ENCODE peak calls at places on chromosome 11, in six cellular contexts. H, P, D, Z, T and Y are unnamed samples. For H3K4me1, the result is how much of the 10 kb centered on the place peaks cover.

GRCh38 chr11:104968365-104968855 is at the start of gene CASP4:
- DNase-seq in T (peak), H (peak), D (peak), Z (no peak), P (peak), Y (no peak)

GRCh38 chr11:44899959-44900358 is 50.7 kb downstream of the TP53I11 start:
- DNase-seq in Z (no peak), P (peak), T (peak), H (no peak), D (peak), Y (peak)

GRCh38 chr11:19519912-19520641 is 192.6 kb upstream of the NAV2 start:
- DNase-seq in H (no peak), T (no peak), P (no peak), D (no peak), Z (peak), Y (peak)

GRCh38 chr11:127890026-127890611 is 697.2 kb downstream of the ETS1 start:
- DNase-seq in H (no peak), D (no peak), Z (no peak), T (no peak), P (no peak), Y (no peak)

GRCh38 chr11:59079089-59079488 is 7.0 kb upstream of the GLYATL1B start:
- DNase-seq in D (no peak), T (no peak), P (no peak), H (no peak), Z (no peak), Y (no peak)

GRCh38 chr11:19680824-19681368 is 31.7 kb upstream of the NAV2 start:
- DNase-seq in T (no peak), P (no peak), Z (no peak), H (no peak), D (no peak), Y (no peak)

GRCh38 chr11:3225159-3225758 is 6.6 kb upstream of the MRGPRG start:
- DNase-seq in Z (no peak), P (no peak), D (no peak), H (no peak), T (no peak), Y (no peak)

GRCh38 chr11:35304393-35304790 is 115.0 kb downstream of the SLC1A2 start:
- DNase-seq in Z (no peak), D (no peak), P (no peak), T (no peak), H (peak), Y (no peak)

GRCh38 chr11:63536669-63537292 is at the start of gene PLAAT4:
- DNase-seq in P (no peak), D (peak), H (peak), Z (peak), T (peak), Y (no peak)

GRCh38 chr11:86688398-86689179 is 16.2 kb upstream of the ME3 start:
- DNase-seq in Z (no peak), D (peak), T (no peak), H (no peak), P (no peak), Y (no peak)

GRCh38 chr11:19995131-19995530 is 165.1 kb downstream of the DBX1 start:
- DNase-seq in D (no peak), T (no peak), P (no peak), Z (no peak), H (no peak), Y (no peak)

GRCh38 chr11:95266751-95267374 is 35.9 kb upstream of the SESN3 start:
- DNase-seq in T (no peak), Z (no peak), D (no peak), H (no peak), P (no peak), Y (no peak)

GRCh38 chr11:118895093-118896039 is 11.7 kb downstream of the CXCR5 start:
- DNase-seq in Z (no peak), H (no peak), P (peak), T (peak), D (peak), Y (peak)

GRCh38 chr11:69999721-70000120 is 78.4 kb upstream of the ANO1 start:
- DNase-seq in D (no peak), Z (no peak), T (no peak), P (no peak), H (no peak), Y (no peak)

GRCh38 chr11:1649021-1649420 is 19.4 kb downstream of the KRTAP5-5 start:
- DNase-seq in T (no peak), Z (no peak), P (no peak), H (no peak), D (no peak), Y (no peak)

GRCh38 chr11:94501522-94501921 is 7.7 kb downstream of the ANKRD49 start:
- DNase-seq in H (no peak), Z (no peak), D (no peak), P (no peak), T (no peak), Y (no peak)

GRCh38 chr11:104772806-104773241 is 125.4 kb downstream of the CASP12 start:
- DNase-seq in T (no peak), Z (no peak), P (no peak), H (no peak), D (no peak), Y (peak)

GRCh38 chr11:124174001-124174400 is 9.1 kb upstream of the OR10D3 start:
- DNase-seq in D (no peak), Z (no peak), P (no peak), H (no peak), T (no peak), Y (no peak)

GRCh38 chr11:8223513-8223899 is 40.2 kb downstream of the LMO1 start:
- DNase-seq in T (no peak), P (no peak), Z (no peak), H (no peak), D (no peak), Y (no peak)

GRCh38 chr11:65859812-65860277 is 388 bp upstream of the MUS81 start:
- DNase-seq in H (no peak), T (no peak), P (no peak), D (no peak), Z (peak), Y (no peak)

GRCh38 chr11:75715688-75716087 is 1.9 kb upstream of the MOGAT2 start:
- DNase-seq in D (no peak), T (peak), H (peak), Z (no peak), P (no peak), Y (no peak)

GRCh38 chr11:59551651-59552521 is 40.5 kb downstream of the OR4D9 start:
- DNase-seq in Z (no peak), D (no peak), T (no peak), H (no peak), P (peak), Y (peak)

GRCh38 chr11:6603287-6604080 is at the start of the genes ILK and RRP8:
- DNase-seq in T (peak), Z (peak), P (peak), D (peak), H (peak), Y (peak)

GRCh38 chr11:14784230-14784629 is 107.8 kb downstream of the CYP2R1 start:
- DNase-seq in D (no peak), P (no peak), H (no peak), Z (no peak), T (no peak), Y (no peak)

GRCh38 chr11:14793546-14793945 is 98.5 kb downstream of the CYP2R1 start:
- DNase-seq in T (no peak), D (no peak), Z (no peak), P (no peak), H (no peak), Y (no peak)

GRCh38 chr11:14789879-14790484 is 102.0 kb downstream of the CYP2R1 start:
- DNase-seq in H (no peak), Z (no peak), T (no peak), D (no peak), P (peak), Y (no peak)
- TF ChIP-seq CTCF in H (no peak), Z (peak), T (no peak), D (peak), P (peak), Y (peak)

GRCh38 chr11:46698597-46698996 is 1.8 kb downstream of the ARHGAP1 start:
- DNase-seq in P (no peak), T (no peak), H (no peak), D (no peak), Z (no peak), Y (no peak)
- H3K4me1 ChIP-seq in P (under half), T (under half), H (under half), D (under half), Z (half or more), Y (under half)

DNA sequence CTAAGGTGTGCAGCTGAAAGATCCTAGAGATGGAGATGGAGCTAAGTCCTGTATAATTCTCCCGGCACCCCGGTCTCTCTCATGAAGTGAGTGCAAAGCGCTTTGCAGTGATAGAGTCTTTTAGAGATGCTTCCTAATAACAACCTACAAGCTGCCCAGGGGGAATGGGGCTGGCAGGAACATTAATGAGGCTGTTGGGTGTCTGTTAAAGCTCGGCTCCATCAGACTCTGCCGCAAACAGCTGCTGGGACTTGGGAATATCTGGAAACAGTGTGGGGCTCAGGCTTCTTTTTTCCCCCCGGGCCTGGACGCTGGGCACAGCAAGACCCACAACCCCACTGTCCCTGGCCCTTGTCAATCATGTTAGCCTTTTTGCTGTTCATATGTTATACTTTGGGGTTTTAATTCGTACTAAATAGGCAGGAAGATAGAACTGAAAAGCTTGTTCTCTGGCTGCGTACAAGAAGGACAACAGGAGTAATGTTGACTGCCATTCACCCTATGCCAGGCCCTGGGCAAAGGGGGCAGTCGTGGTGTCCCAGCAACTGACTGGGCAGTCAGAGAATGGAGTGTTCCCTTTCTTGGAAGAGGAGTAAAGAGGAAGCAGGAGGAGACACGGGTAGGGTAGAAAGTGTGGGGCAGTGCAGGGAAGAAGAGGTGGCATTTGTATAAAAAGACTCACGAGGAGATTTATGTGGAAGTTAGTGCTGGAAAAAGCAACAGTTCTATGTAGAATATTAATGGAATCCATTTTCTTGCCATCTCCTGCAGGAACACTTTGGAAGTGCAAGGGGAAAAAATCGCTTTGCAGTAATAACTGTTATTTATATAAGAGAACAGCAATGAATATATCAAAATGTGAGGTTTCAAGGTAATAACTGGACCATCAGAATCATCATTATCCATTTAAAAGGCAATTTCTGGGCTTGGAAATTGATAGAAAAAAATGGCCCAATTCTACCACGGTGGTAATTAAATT is 232.8 kb downstream of the GRIK4 start:
- DNase-seq in H (no peak), Z (no peak), P (no peak), D (no peak), T (no peak), Y (peak)
- TF ChIP-seq CTCF in H (no peak), Z (no peak), P (no peak), D (no peak), T (no peak), Y (no peak)

GRCh38 chr11:34264266-34265110 is 93.3 kb downstream of the ABTB2 start:
- DNase-seq in Z (no peak), T (no peak), H (no peak), P (no peak), D (no peak), Y (no peak)
- H3K4me1 ChIP-seq in Z (under half), T (under half), H (under half), P (under half), D (under half), Y (under half)

GRCh38 chr11:64642876-64643257 is 51.8 kb downstream of the SLC22A12 start:
- DNase-seq in P (no peak), H (no peak), D (no peak), T (no peak), Z (no peak), Y (no peak)
- TF ChIP-seq CTCF in P (no peak), H (no peak), D (no peak), T (no peak), Z (no peak), Y (no peak)

GRCh38 chr11:47856186-47856585 is 8.0 kb upstream of the NUP160 start:
- DNase-seq in H (no peak), T (no peak), Z (no peak), P (no peak), D (no peak), Y (no peak)
- H3K4me1 ChIP-seq in H (under half), T (under half), Z (under half), P (half or more), D (half or more), Y (under half)

GRCh38 chr11:13777341-13777985 is 109.0 kb downstream of the FAR1 start:
- DNase-seq in H (no peak), Z (no peak), D (no peak), P (no peak), T (no peak), Y (no peak)

GRCh38 chr11:13772223-13773046 is 104.0 kb downstream of the FAR1 start:
- DNase-seq in Z (no peak), H (peak), T (peak), P (peak), D (peak), Y (no peak)

GRCh38 chr11:13778345-13778744 is 109.9 kb downstream of the FAR1 start:
- DNase-seq in P (no peak), Z (no peak), H (no peak), D (no peak), T (no peak), Y (no peak)

GRCh38 chr11:13775471-13775870 is 107.0 kb downstream of the FAR1 start:
- DNase-seq in Z (no peak), P (no peak), T (peak), D (no peak), H (no peak), Y (no peak)

GRCh38 chr11:13776134-13776815 is 107.8 kb downstream of the FAR1 start:
- DNase-seq in H (no peak), D (no peak), Z (no peak), P (peak), T (no peak), Y (no peak)
- TF ChIP-seq CTCF in H (no peak), D (no peak), Z (no peak), P (peak), T (no peak), Y (no peak)